ENCODE peak calls at places on chromosomes 2 and 18, in five cellular contexts. One of them, this sample, is unnamed.

GRCh38 chr2:119827866-119828507 is 68.3 kb downstream of the PTPN4 start:
- DNase-seq in uterus: no peak
- DNase-seq in astrocyte: peak; percentile 45
- DNase-seq in tibial nerve: no peak
- DNase-seq in substantia nigra: no peak
- DNase-seq in this sample: peak; percentile 33

GRCh38 chr18:3624818-3625716 is 175.1 kb downstream of the TGIF1 start:
- DNase-seq in uterus: peak; percentile 47
- DNase-seq in astrocyte: peak; percentile 99
- DNase-seq in tibial nerve: peak; percentile 35
- DNase-seq in substantia nigra: no peak
- DNase-seq in this sample: peak; percentile 35

GRCh38 chr2:167192833-167193232 is 304.6 kb downstream of the XIRP2 start:
- DNase-seq in uterus: no peak
- DNase-seq in astrocyte: peak; percentile 27
- DNase-seq in tibial nerve: no peak
- DNase-seq in substantia nigra: no peak
- DNase-seq in this sample: no peak

GRCh38 chr2:235640900-235641299 is 147.1 kb downstream of the AGAP1 start:
- DNase-seq in uterus: no peak
- DNase-seq in astrocyte: no peak
- DNase-seq in tibial nerve: no peak
- DNase-seq in substantia nigra: no peak
- DNase-seq in this sample: no peak

GRCh38 chr2:205708231-205708631 is 25.9 kb downstream of the NRP2 start:
- DNase-seq in uterus: no peak
- DNase-seq in astrocyte: peak; percentile 99
- DNase-seq in tibial nerve: peak; percentile 29
- DNase-seq in substantia nigra: no peak
- DNase-seq in this sample: no peak

GRCh38 chr18:52313213-52313612 is 26.8 kb upstream of the DCC start:
- DNase-seq in uterus: no peak
- DNase-seq in astrocyte: peak; percentile 57
- DNase-seq in tibial nerve: no peak
- DNase-seq in substantia nigra: no peak
- DNase-seq in this sample: no peak

GRCh38 chr2:69166812-69167468 is 154.0 kb downstream of the ANTXR1 start:
- DNase-seq in uterus: no peak
- DNase-seq in astrocyte: no peak
- DNase-seq in tibial nerve: no peak
- DNase-seq in substantia nigra: no peak
- DNase-seq in this sample: no peak

GRCh38 chr2:70596293-70596692 is 42.7 kb upstream of the TGFA start:
- DNase-seq in uterus: no peak
- DNase-seq in astrocyte: peak; percentile 76
- DNase-seq in tibial nerve: no peak
- DNase-seq in substantia nigra: no peak
- DNase-seq in this sample: no peak

GRCh38 chr2:231050018-231050901 is 6.4 kb upstream of the PSMD1 start:
- DNase-seq in uterus: no peak
- DNase-seq in astrocyte: no peak
- DNase-seq in tibial nerve: no peak
- DNase-seq in substantia nigra: no peak
- DNase-seq in this sample: no peak

GRCh38 chr2:181380581-181380980 is 76.6 kb upstream of the ITGA4 start:
- DNase-seq in uterus: no peak
- DNase-seq in astrocyte: no peak
- DNase-seq in tibial nerve: no peak
- DNase-seq in substantia nigra: no peak
- DNase-seq in this sample: no peak

GRCh38 chr2:24337958-24338357 is 22.4 kb downstream of the ITSN2 start:
- DNase-seq in uterus: no peak
- DNase-seq in astrocyte: no peak
- DNase-seq in tibial nerve: no peak
- DNase-seq in substantia nigra: no peak
- DNase-seq in this sample: no peak

GRCh38 chr2:24334245-24334633 is 26.1 kb downstream of the ITSN2 start:
- DNase-seq in uterus: no peak
- DNase-seq in astrocyte: peak; percentile 60
- DNase-seq in tibial nerve: no peak
- DNase-seq in substantia nigra: no peak
- DNase-seq in this sample: no peak

GRCh38 chr2:24342110-24342910 is 18.0 kb downstream of the ITSN2 start:
- DNase-seq in uterus: no peak
- DNase-seq in astrocyte: peak; percentile 46
- DNase-seq in tibial nerve: no peak
- DNase-seq in substantia nigra: no peak
- DNase-seq in this sample: no peak

GRCh38 chr2:24343225-24343882 is 17.0 kb downstream of the ITSN2 start:
- DNase-seq in uterus: no peak
- DNase-seq in astrocyte: no peak
- DNase-seq in tibial nerve: no peak
- DNase-seq in substantia nigra: no peak
- DNase-seq in this sample: no peak

GRCh38 chr2:24339856-24340262 is 20.5 kb downstream of the ITSN2 start:
- DNase-seq in uterus: no peak
- DNase-seq in astrocyte: no peak
- DNase-seq in tibial nerve: no peak
- DNase-seq in substantia nigra: no peak
- DNase-seq in this sample: no peak
- H3K27ac ChIP-seq in uterus: no peak overlapping the region
- H3K27ac ChIP-seq in astrocyte: no peak overlapping the region
- H3K27ac ChIP-seq in tibial nerve: no peak overlapping the region
- H3K27ac ChIP-seq in substantia nigra: no peak overlapping the region
- H3K27ac ChIP-seq in this sample: no peak overlapping the region

DNA sequence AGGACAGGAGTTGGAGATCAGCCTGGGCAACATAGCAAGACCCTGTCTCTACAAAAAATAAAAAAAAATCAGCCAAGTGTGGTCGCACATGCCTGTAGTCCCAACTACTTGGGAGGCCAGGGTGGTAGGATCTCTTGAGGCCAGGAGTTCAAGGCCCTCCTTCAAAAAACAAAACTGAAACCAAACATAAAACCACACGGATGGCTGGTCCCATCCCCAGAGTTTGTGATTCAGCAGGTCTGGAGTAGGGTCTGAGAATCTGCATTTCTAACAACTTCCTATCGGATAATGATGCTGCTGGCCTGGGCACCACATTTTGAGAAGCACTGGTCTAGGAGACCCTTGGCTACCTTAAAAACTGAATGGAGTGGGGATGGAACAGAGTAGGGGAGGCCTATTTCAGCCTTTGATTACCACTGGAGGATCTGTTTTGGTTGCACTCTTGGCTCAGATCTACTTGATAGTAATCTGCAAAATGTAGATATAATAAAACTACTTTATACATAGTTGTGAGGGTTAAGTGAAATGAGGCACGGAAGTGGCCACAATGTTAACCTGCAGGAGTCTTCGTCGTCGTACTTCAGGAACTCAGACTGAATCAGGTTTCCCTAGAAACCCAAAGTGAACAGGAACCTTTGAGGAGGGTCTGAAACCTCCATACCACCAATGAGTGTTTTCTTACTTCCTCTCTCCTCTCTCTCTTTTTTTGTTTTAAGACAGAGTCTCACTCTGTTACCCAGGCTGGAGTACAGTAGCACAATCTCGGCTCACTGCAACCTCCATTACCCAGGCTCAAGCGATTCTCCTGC is 25.5 kb upstream of the NFE2L2 start:
- DNase-seq in uterus: no peak
- DNase-seq in astrocyte: no peak
- DNase-seq in tibial nerve: no peak
- DNase-seq in substantia nigra: no peak
- DNase-seq in this sample: no peak
- H3K27ac ChIP-seq in uterus: no peak overlapping the region
- H3K27ac ChIP-seq in astrocyte: no peak overlapping the region
- H3K27ac ChIP-seq in tibial nerve: no peak overlapping the region
- H3K27ac ChIP-seq in substantia nigra: no peak overlapping the region
- H3K27ac ChIP-seq in this sample: peak overlapping the region; percentile 38

DNA sequence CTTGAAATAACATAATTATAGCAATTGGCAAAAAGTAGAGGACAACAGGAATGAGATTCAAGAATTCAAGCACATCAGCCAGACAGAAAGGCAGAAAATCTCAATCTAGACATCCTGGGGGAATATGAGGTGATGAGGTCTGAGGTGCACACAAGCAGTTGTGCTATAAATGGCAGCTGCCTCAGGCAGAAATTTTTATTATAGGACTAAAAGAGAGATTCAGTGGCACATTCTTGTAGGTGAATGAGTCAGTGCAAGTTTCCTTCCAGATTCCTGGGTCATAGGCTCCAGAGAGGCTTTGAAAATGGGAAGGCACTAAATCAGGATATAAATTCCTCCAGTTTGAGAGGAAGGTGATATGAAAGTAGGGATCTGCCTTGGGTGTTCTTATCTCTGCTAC is 127.2 kb upstream of the THSD7B start:
- DNase-seq in uterus: no peak
- DNase-seq in astrocyte: no peak
- DNase-seq in tibial nerve: no peak
- DNase-seq in substantia nigra: no peak
- DNase-seq in this sample: no peak
- H3K27ac ChIP-seq in uterus: no peak overlapping the region
- H3K27ac ChIP-seq in astrocyte: no peak overlapping the region
- H3K27ac ChIP-seq in tibial nerve: no peak overlapping the region
- H3K27ac ChIP-seq in substantia nigra: no peak overlapping the region
- H3K27ac ChIP-seq in this sample: no peak overlapping the region

DNA sequence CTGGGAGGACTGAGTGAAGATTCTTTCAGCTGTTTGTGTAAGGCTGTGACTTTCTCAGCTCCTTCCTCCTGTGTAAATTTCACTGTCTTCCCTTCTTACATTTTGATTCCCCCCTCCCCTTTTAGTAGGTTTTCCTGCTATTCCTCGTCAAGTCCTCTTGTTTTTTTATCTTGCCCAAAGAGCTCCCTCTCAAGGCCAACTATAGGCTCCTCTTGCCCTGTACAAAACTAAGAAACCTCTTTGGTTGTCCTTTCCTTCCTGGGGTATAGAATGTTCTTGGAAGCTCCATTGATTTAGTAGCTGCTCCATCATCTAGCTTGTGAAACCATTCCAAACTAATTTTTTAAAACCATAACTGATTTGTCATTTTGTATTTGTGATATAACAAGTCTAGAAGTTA is 7.3 kb downstream of the CCDC121 start:
- DNase-seq in uterus: no peak
- DNase-seq in astrocyte: no peak
- DNase-seq in tibial nerve: no peak
- DNase-seq in substantia nigra: no peak
- DNase-seq in this sample: no peak
- H3K27ac ChIP-seq in uterus: no peak overlapping the region
- H3K27ac ChIP-seq in astrocyte: no peak overlapping the region
- H3K27ac ChIP-seq in tibial nerve: no peak overlapping the region
- H3K27ac ChIP-seq in substantia nigra: no peak overlapping the region
- H3K27ac ChIP-seq in this sample: no peak overlapping the region

DNA sequence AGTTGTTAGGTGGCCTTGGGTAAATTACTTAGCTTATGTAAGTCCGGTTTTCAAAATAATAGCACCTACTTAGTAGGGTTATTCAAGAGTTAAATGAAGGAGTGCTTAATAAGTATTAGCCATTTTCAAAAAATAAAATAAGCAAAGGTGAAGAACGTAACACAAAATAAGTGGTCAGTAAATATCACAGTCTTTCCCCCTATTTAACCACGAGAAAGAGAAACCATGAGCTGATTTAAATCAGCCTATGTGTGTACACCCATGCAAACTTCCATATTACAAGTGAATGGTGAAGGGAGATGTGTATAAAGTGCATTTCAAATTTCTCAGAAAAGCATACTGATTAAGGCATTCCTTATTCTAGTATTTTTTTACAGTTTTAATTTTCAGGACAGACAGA is 2.2 kb downstream of the WIPF1 start:
- DNase-seq in uterus: no peak
- DNase-seq in astrocyte: no peak
- DNase-seq in tibial nerve: no peak
- DNase-seq in substantia nigra: no peak
- DNase-seq in this sample: no peak
- H3K27ac ChIP-seq in uterus: peak overlapping the region; percentile 51
- H3K27ac ChIP-seq in astrocyte: no peak overlapping the region
- H3K27ac ChIP-seq in tibial nerve: peak overlapping the region; percentile 78
- H3K27ac ChIP-seq in substantia nigra: peak overlapping the region; percentile 11
- H3K27ac ChIP-seq in this sample: peak overlapping the region; percentile 86

GRCh38 chr2:101998556-101999121 is 6.9 kb downstream of the IL1R2 start:
- DNase-seq in uterus: no peak
- DNase-seq in astrocyte: no peak
- DNase-seq in tibial nerve: no peak
- DNase-seq in substantia nigra: no peak
- DNase-seq in this sample: no peak

GRCh38 chr2:101999122-101999789 is 7.5 kb downstream of the IL1R2 start:
- DNase-seq in uterus: no peak
- DNase-seq in astrocyte: no peak
- DNase-seq in tibial nerve: no peak
- DNase-seq in substantia nigra: no peak
- DNase-seq in this sample: no peak

GRCh38 chr2:102001767-102002142 is 10.0 kb downstream of the IL1R2 start:
- DNase-seq in uterus: no peak
- DNase-seq in astrocyte: no peak
- DNase-seq in tibial nerve: no peak
- DNase-seq in substantia nigra: no peak
- DNase-seq in this sample: no peak

GRCh38 chr2:102000813-102001766 is 9.3 kb downstream of the IL1R2 start:
- DNase-seq in uterus: no peak
- DNase-seq in astrocyte: no peak
- DNase-seq in tibial nerve: no peak
- DNase-seq in substantia nigra: no peak
- DNase-seq in this sample: no peak

GRCh38 chr2:102000012-102000411 is 8.3 kb downstream of the IL1R2 start:
- DNase-seq in uterus: no peak
- DNase-seq in astrocyte: no peak
- DNase-seq in tibial nerve: no peak
- DNase-seq in substantia nigra: no peak
- DNase-seq in this sample: no peak
- H3K27ac ChIP-seq in uterus: no peak overlapping the region
- H3K27ac ChIP-seq in astrocyte: no peak overlapping the region
- H3K27ac ChIP-seq in tibial nerve: no peak overlapping the region
- H3K27ac ChIP-seq in substantia nigra: no peak overlapping the region
- H3K27ac ChIP-seq in this sample: no peak overlapping the region

DNA sequence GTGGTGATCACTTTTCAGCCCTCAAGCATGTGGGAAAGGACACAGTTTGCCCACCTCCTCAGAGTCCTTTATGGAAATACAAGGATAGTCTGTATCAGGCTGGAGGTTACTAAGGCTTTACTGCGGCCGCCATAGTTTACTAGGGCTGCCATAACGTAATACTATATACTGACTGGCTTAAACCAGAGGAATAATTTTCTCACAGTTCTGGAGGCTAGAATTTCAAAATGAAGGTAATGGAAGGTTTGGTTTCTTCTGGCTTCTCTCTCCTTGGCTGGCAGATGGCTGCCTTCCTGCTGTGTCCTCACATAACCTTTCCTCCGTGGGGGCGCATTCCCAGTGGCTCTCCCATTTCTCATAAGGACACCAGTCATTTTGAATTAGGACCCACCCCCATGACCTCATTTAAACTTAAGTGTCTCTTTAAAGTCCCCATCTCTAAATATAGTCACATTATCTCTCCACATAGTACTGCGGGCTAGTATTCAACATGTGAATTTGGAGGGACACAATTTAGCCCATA is 12.5 kb upstream of the ATIC start:
- DNase-seq in uterus: no peak
- DNase-seq in astrocyte: no peak
- DNase-seq in tibial nerve: no peak
- DNase-seq in substantia nigra: no peak
- DNase-seq in this sample: no peak
- H3K27ac ChIP-seq in uterus: no peak overlapping the region
- H3K27ac ChIP-seq in astrocyte: no peak overlapping the region
- H3K27ac ChIP-seq in tibial nerve: no peak overlapping the region
- H3K27ac ChIP-seq in substantia nigra: no peak overlapping the region
- H3K27ac ChIP-seq in this sample: no peak overlapping the region

This sample was measured in CD8-positive, alpha-beta T cell.